ENCODE peak calls at places on chromosome 11, in six cellular contexts. D is transverse colon; O is uterus; E is MG63; W is naive thymus-derived CD4-positive, alpha-beta T cell; V is neural progenitor cell. H is an unnamed sample.

GRCh38 chr11:114397349-114397982 is 2.8 kb downstream of the C11orf71 start:
- DNase-seq in D (no peak), O (no peak), E (no peak), W (no peak), V (no peak), H (no peak)

GRCh38 chr11:1924646-1925372 is 5.3 kb downstream of the TNNT3 start:
- DNase-seq in D (no peak), O (no peak), E (no peak), W (no peak), V (peak; percentile 1), H (no peak)

GRCh38 chr11:29306527-29306926 is 710.3 kb downstream of the KCNA4 start:
- DNase-seq in D (no peak), O (no peak), E (peak; percentile 94), W (no peak), V (no peak), H (no peak)

GRCh38 chr11:125770583-125770982 is 8.0 kb downstream of the PATE2 start:
- DNase-seq in D (no peak), O (no peak), E (no peak), W (no peak), V (no peak), H (no peak)

GRCh38 chr11:82523141-82523540 is 210.5 kb downstream of the FAM181B start:
- DNase-seq in D (no peak), O (peak; percentile 18), E (no peak), W (no peak), V (peak; percentile 66), H (no peak)

GRCh38 chr11:26365284-26365683 is 33.4 kb downstream of the ANO3 start:
- DNase-seq in D (no peak), O (no peak), E (no peak), W (no peak), V (no peak), H (no peak)

GRCh38 chr11:134276396-134277175 is 407 bp downstream of the GLB1L3 start:
- DNase-seq in D (no peak), O (no peak), E (no peak), W (no peak), V (peak; percentile 56), H (no peak)

GRCh38 chr11:116052603-116053537 is 548.7 kb upstream of the CADM1 start:
- DNase-seq in D (no peak), O (no peak), E (no peak), W (no peak), V (peak; percentile 80), H (no peak)

GRCh38 chr11:34150494-34151151 is 45.2 kb downstream of the NAT10 start:
- DNase-seq in D (no peak), O (no peak), E (no peak), W (no peak), V (no peak), H (no peak)

GRCh38 chr11:27445625-27446024 is 27.0 kb downstream of the LGR4 start:
- DNase-seq in D (no peak), O (no peak), E (no peak), W (no peak), V (no peak), H (no peak)

GRCh38 chr11:127474735-127475134 is 474.2 kb upstream of the KIRREL3 start:
- DNase-seq in D (no peak), O (no peak), E (no peak), W (no peak), V (peak; percentile 70), H (no peak)

GRCh38 chr11:45994421-45995341 is 72.2 kb downstream of the LARGE2 start:
- DNase-seq in D (no peak), O (no peak), E (no peak), W (no peak), V (peak; percentile 72), H (no peak)

GRCh38 chr11:115304774-115305472 is 199.3 kb downstream of the CADM1 start:
- DNase-seq in D (no peak), O (no peak), E (no peak), W (no peak), V (no peak), H (no peak)

GRCh38 chr11:102256251-102256650 is 61.0 kb upstream of the BIRC3 start:
- DNase-seq in D (no peak), O (no peak), E (peak; percentile 61), W (no peak), V (no peak), H (no peak)

GRCh38 chr11:64220798-64221197 is 5.2 kb downstream of the TRPT1 start:
- DNase-seq in D (no peak), O (no peak), E (no peak), W (no peak), V (no peak), H (no peak)

GRCh38 chr11:74004694-74005615 is 3.9 kb downstream of the UCP3 start:
- DNase-seq in D (peak; percentile 61), O (no peak), E (no peak), W (peak; percentile 93), V (no peak), H (no peak)

GRCh38 chr11:9853929-9854557 is 190.2 kb downstream of the SWAP70 start:
- DNase-seq in D (no peak), O (no peak), E (no peak), W (no peak), V (no peak), H (no peak)

GRCh38 chr11:8384199-8384821 is 120.6 kb upstream of the LMO1 start:
- DNase-seq in D (peak; percentile 32), O (peak; percentile 48), E (peak; percentile 42), W (no peak), V (peak; percentile 64), H (peak; percentile 11)

GRCh38 chr11:133903056-133903455 is 53.7 kb downstream of the IGSF9B start:
- DNase-seq in D (no peak), O (no peak), E (no peak), W (no peak), V (no peak), H (no peak)

GRCh38 chr11:1863352-1864215 is 10.7 kb downstream of the LSP1 start:
- DNase-seq in D (peak; percentile 66), O (peak; percentile 91), E (peak; percentile 84), W (no peak), V (peak; percentile 84), H (peak; percentile 7)

GRCh38 chr11:13462311-13462927 is 603 bp downstream of the BTBD10 start:
- DNase-seq in D (peak; percentile 78), O (no peak), E (peak; percentile 34), W (peak; percentile 46), V (peak; percentile 87), H (peak; percentile 36)

GRCh38 chr11:46248270-46249102 is 29.0 kb upstream of the CREB3L1 start:
- DNase-seq in D (no peak), O (no peak), E (peak; percentile 74), W (no peak), V (no peak), H (no peak)

GRCh38 chr11:842370-843002 is at the start of the genes POLR2L and TSPAN4:
- DNase-seq in D (peak; percentile 91), O (peak; percentile 86), E (peak; percentile 92), W (peak; percentile 80), V (peak; percentile 97), H (peak; percentile 94)

GRCh38 chr11:44575288-44575672 is 9.8 kb downstream of the CD82 start:
- DNase-seq in D (no peak), O (no peak), E (peak; percentile 47), W (no peak), V (no peak), H (no peak)

GRCh38 chr11:112481431-112481830 is 220.8 kb upstream of the PLET1 start:
- DNase-seq in D (no peak), O (no peak), E (no peak), W (no peak), V (no peak), H (no peak)

GRCh38 chr11:112481893-112482292 is 221.2 kb upstream of the PLET1 start:
- DNase-seq in D (no peak), O (no peak), E (no peak), W (no peak), V (no peak), H (no peak)

GRCh38 chr11:112477152-112477928 is 216.7 kb upstream of the PLET1 start:
- DNase-seq in D (no peak), O (no peak), E (no peak), W (no peak), V (no peak), H (no peak)

GRCh38 chr11:112478806-112479205 is 218.1 kb upstream of the PLET1 start:
- DNase-seq in D (no peak), O (no peak), E (no peak), W (no peak), V (no peak), H (no peak)

DNA sequence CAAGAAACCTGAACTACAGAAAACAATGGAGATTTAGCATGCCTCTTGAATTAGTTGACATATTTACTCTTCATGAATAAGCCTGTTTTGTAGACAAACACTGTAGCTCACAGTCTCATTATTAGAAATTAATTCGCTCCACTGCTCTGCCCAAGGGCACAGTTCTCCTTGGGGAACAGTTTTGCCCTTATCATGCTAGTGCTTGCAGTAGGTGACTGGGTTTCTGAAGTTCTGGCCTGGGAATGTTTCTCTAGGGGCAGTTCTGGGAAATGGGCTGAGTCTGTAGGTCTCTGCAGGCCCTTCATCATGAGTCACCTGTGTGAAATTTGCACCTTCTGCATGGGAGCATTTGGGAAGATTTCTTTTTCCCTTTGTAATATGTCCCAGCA is 217.3 kb upstream of the PLET1 start:
- DNase-seq in D (no peak), O (no peak), E (no peak), W (no peak), V (no peak), H (no peak)
- H3K27me3 ChIP-seq in D (no peaks in the 10 kb centered on the region), O (no peaks in the 10 kb centered on the region), E (no peaks in the 10 kb centered on the region), W (no peaks in the 10 kb centered on the region), V (no peaks in the 10 kb centered on the region), H (no peaks in the 10 kb centered on the region)

GRCh38 chr11:65436412-65437032 is 13.9 kb downstream of the NEAT1 start:
- DNase-seq in D (peak; percentile 19), O (no peak), E (no peak), W (no peak), V (no peak), H (peak; percentile 11)
- H3K4me3 ChIP-seq in D (no peak overlapping the region), O (no peak overlapping the region), E (no peak overlapping the region), W (no peak overlapping the region), V (no peak overlapping the region), H (no peak overlapping the region)

GRCh38 chr11:5622802-5623201 is 2.0 kb upstream of the TRIM34 start:
- DNase-seq in D (no peak), O (no peak), E (no peak), W (no peak), V (no peak), H (no peak)
- H3K27me3 ChIP-seq in D (no peaks in the 10 kb centered on the region), O (no peaks in the 10 kb centered on the region), E (no peaks in the 10 kb centered on the region), W (no peaks in the 10 kb centered on the region), V (no peaks in the 10 kb centered on the region), H (no peaks in the 10 kb centered on the region)

GRCh38 chr11:118366287-118366686 is 6.9 kb downstream of the UBE4A start:
- DNase-seq in D (no peak), O (no peak), E (no peak), W (no peak), V (no peak), H (no peak)
- H3K4me3 ChIP-seq in D (no peak overlapping the region), O (no peak overlapping the region), E (no peak overlapping the region), W (no peak overlapping the region), V (no peak overlapping the region), H (no peak overlapping the region)

GRCh38 chr11:70671611-70672010 is 273.3 kb downstream of the CTTN start:
- DNase-seq in D (no peak), O (no peak), E (no peak), W (no peak), V (no peak), H (no peak)
- H3K27me3 ChIP-seq in D (no peaks in the 10 kb centered on the region), O (peaks cover 8% of the 10 kb centered on the region), E (no peaks in the 10 kb centered on the region), W (no peaks in the 10 kb centered on the region), V (no peaks in the 10 kb centered on the region), H (no peaks in the 10 kb centered on the region)

H was measured in HAP-1.